ENCODE peak calls at places on chromosome 6, in ten cellular contexts. S is PC-3, I is kidney epithelial cell, H is fibroblast of lung, C is HFFc6, O is AG04450, Z is DND-41, W is WTC11, U is natural killer cell, Y is foreskin fibroblast. Q is an unnamed sample.

GRCh38 chr6:43770417-43771209 is 602 bp downstream of the VEGFA start:
- DNase-seq in S (peak), I (no peak), H (peak), C (peak), O (no peak), Z (peak), W (peak), U (peak), Y (peak), Q (peak)

GRCh38 chr6:125812394-125813231 is 21.9 kb downstream of the NCOA7 start:
- DNase-seq in S (peak), I (peak), H (peak), C (peak), O (peak), Z (no peak), W (no peak), U (no peak), Y (peak), Q (no peak)

GRCh38 chr6:40779399-40779798 is 192.2 kb upstream of the LRFN2 start:
- DNase-seq in S (peak), I (peak), H (peak), C (peak), O (no peak), Z (no peak), W (no peak), U (no peak), Y (peak), Q (no peak)

GRCh38 chr6:10487668-10488327 is 33.4 kb upstream of the GCNT2 start:
- DNase-seq in S (no peak), I (no peak), H (no peak), C (no peak), O (no peak), Z (no peak), W (peak), U (no peak), Y (no peak), Q (no peak)

GRCh38 chr6:14269434-14269833 is 151.9 kb downstream of the CD83 start:
- DNase-seq in S (no peak), I (no peak), H (no peak), C (no peak), O (no peak), Z (peak), W (no peak), U (no peak), Y (no peak), Q (no peak)

GRCh38 chr6:11439908-11440307 is 97.6 kb upstream of the TMEM170B start:
- DNase-seq in S (no peak), I (no peak), H (no peak), C (no peak), O (no peak), Z (no peak), W (no peak), U (no peak), Y (no peak), Q (no peak)

GRCh38 chr6:36769676-36770499 is 69.4 kb downstream of the CPNE5 start:
- DNase-seq in S (peak), I (no peak), H (peak), C (peak), O (no peak), Z (peak), W (no peak), U (no peak), Y (peak), Q (no peak)

GRCh38 chr6:108207013-108207412 is 41.2 kb downstream of the NR2E1 start:
- DNase-seq in S (no peak), I (no peak), H (no peak), C (no peak), O (no peak), Z (no peak), W (no peak), U (no peak), Y (no peak), Q (no peak)

GRCh38 chr6:45927421-45928234 is 88.0 kb downstream of the CLIC5 start:
- DNase-seq in S (no peak), I (no peak), H (no peak), C (no peak), O (no peak), Z (no peak), W (no peak), U (no peak), Y (no peak), Q (peak)

GRCh38 chr6:72954736-72955135 is 270.6 kb downstream of the KHDC1L start:
- DNase-seq in S (no peak), I (no peak), H (peak), C (no peak), O (no peak), Z (no peak), W (no peak), U (no peak), Y (peak), Q (no peak)

GRCh38 chr6:100913400-100914276 is 32.5 kb upstream of the ASCC3 start:
- DNase-seq in S (no peak), I (no peak), H (peak), C (no peak), O (no peak), Z (no peak), W (peak), U (no peak), Y (peak), Q (no peak)
- TF ChIP-seq CTCF in S (no peak), I (no peak), H (no peak), C (no peak), O (no peak), Z (no peak), W (no peak), U (no peak), Y (no peak), Q (no peak)

GRCh38 chr6:111873178-111874029 is at the start of gene FYN:
- DNase-seq in S (peak), I (peak), H (peak), C (peak), O (peak), Z (peak), W (peak), U (peak), Y (peak), Q (peak)
- TF ChIP-seq CTCF in S (no peak), I (no peak), H (peak), C (peak), O (peak), Z (peak), W (no peak), U (peak), Y (no peak), Q (peak)

DNA sequence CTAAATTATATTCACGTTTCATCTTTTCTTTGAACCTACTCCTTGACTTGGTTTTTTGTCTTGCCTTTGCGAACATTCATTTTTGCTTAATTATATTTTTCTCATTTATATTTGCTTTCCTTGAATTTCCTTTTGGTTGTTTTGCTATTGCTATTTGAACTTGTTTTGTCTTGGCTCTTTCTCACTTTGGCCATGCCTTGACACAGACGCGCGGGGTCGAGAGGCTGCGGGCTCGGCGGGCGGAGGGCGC is 7.1 kb upstream of the TMEM14A start:
- DNase-seq in S (no peak), I (no peak), H (no peak), C (no peak), O (no peak), Z (no peak), W (no peak), U (no peak), Y (no peak), Q (no peak)
- TF ChIP-seq CTCF in S (no peak), I (no peak), H (no peak), C (peak), O (no peak), Z (no peak), W (no peak), U (peak), Y (no peak), Q (no peak)

GRCh38 chr6:41896280-41896679 is 1.1 kb upstream of the USP49 start:
- DNase-seq in S (no peak), I (no peak), H (no peak), C (no peak), O (no peak), Z (no peak), W (no peak), U (no peak), Y (no peak), Q (no peak)

GRCh38 chr6:41901882-41902519 is 6.8 kb upstream of the USP49 start:
- DNase-seq in S (peak), I (no peak), H (no peak), C (peak), O (no peak), Z (peak), W (peak), U (peak), Y (peak), Q (no peak)
- TF ChIP-seq CTCF in S (peak), I (peak), H (no peak), C (peak), O (peak), Z (peak), W (no peak), U (peak), Y (no peak), Q (no peak)

GRCh38 chr6:110731898-110732297 is 83.4 kb downstream of the CDK19 start:
- DNase-seq in S (no peak), I (no peak), H (no peak), C (no peak), O (no peak), Z (no peak), W (no peak), U (no peak), Y (peak), Q (no peak)
- TF ChIP-seq CTCF in S (no peak), I (no peak), H (no peak), C (peak), O (no peak), Z (no peak), W (no peak), U (no peak), Y (no peak), Q (no peak)

GRCh38 chr6:50030777-50031562 is 9.2 kb upstream of the DEFB110 start:
- DNase-seq in S (peak), I (no peak), H (no peak), C (no peak), O (no peak), Z (no peak), W (peak), U (no peak), Y (no peak), Q (no peak)

GRCh38 chr6:50030350-50030749 is 8.6 kb upstream of the DEFB110 start:
- DNase-seq in S (no peak), I (no peak), H (no peak), C (no peak), O (no peak), Z (no peak), W (no peak), U (no peak), Y (no peak), Q (no peak)

GRCh38 chr6:50021894-50022293 is at the start of gene DEFB110:
- DNase-seq in S (no peak), I (no peak), H (no peak), C (no peak), O (no peak), Z (no peak), W (no peak), U (no peak), Y (no peak), Q (no peak)

DNA sequence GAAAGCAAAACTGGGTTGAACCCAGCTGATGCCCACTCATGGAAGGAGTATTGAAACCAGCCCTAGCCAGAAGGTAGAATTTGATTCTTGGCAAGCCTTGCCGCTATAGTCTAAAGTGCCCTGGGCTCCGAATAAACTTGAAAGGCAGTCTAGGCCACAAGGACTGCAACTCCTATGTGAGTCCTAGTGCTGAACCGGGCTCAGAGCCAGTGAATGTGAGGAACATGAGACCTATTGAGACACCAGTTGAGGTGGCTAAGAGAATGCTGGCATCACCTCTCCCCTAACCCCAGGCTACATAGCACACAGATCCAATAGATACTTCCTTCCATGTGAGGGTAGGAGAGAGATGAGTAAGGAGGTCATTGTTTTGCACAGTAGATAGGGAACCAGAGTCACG is 3.5 kb upstream of the DEFB110 start:
- DNase-seq in S (no peak), I (no peak), H (no peak), C (no peak), O (no peak), Z (no peak), W (no peak), U (no peak), Y (no peak), Q (no peak)
- TF ChIP-seq CTCF in S (no peak), I (no peak), H (no peak), C (no peak), O (no peak), Z (no peak), W (no peak), U (no peak), Y (no peak), Q (no peak)

GRCh38 chr6:26204332-26205160 is 117.3 kb downstream of the HFE start:
- DNase-seq in S (peak), I (peak), H (peak), C (peak), O (peak), Z (peak), W (peak), U (peak), Y (peak), Q (peak)
- TF ChIP-seq CTCF in S (peak), I (peak), H (peak), C (peak), O (peak), Z (peak), W (no peak), U (peak), Y (no peak), Q (no peak)